ENCODE peak calls at places on chromosomes 12 and 14, in five cellular contexts. Q is neuronal stem cell, S is H9, Y is mesenchymal stem cell, T is H1. I is an unnamed sample.

GRCh38 chr12:103586132-103586531 is 941 bp upstream of the STAB2 start:
- DNase-seq in T (no peak), Y (no peak), S (no peak), Q (no peak), I (no peak)

GRCh38 chr12:111458773-111459172 is 53.0 kb downstream of the SH2B3 start:
- DNase-seq in Y (no peak), Q (no peak), S (no peak), T (peak; percentile 16), I (no peak)

GRCh38 chr14:56359245-56359644 is 220.4 kb upstream of the TMEM260 start:
- DNase-seq in T (no peak), Y (no peak), S (no peak), Q (no peak), I (no peak)

GRCh38 chr12:29961231-29961630 is 177.5 kb upstream of the TMTC1 start:
- DNase-seq in S (no peak), Y (peak; percentile 52), T (no peak), Q (no peak), I (no peak)

GRCh38 chr12:121611306-121611705 is 15.0 kb upstream of the ORAI1 start:
- DNase-seq in S (peak; percentile 91), Y (no peak), Q (no peak), T (peak; percentile 87), I (no peak)

GRCh38 chr12:111408686-111409402 is 3.1 kb downstream of the SH2B3 start:
- DNase-seq in Y (no peak), Q (no peak), T (no peak), S (no peak), I (no peak)

GRCh38 chr14:95236221-95236620 is 78.9 kb upstream of the DICER1 start:
- DNase-seq in S (no peak), Y (no peak), Q (no peak), T (no peak), I (no peak)

GRCh38 chr12:49538740-49539403 is at the start of gene KCNH3:
- DNase-seq in S (peak; percentile 82), T (peak; percentile 76), Q (peak; percentile 70), Y (peak; percentile 64), I (no peak)

GRCh38 chr12:112898380-112898779 is 8.4 kb upstream of the OAS1 start:
- DNase-seq in Q (no peak), T (no peak), S (no peak), Y (no peak), I (no peak)

GRCh38 chr12:95248604-95249355 is 31.2 kb downstream of the VEZT start:
- DNase-seq in Q (no peak), Y (peak; percentile 62), T (no peak), S (no peak), I (no peak)

GRCh38 chr12:93784339-93785086 is 107.3 kb downstream of the CRADD start:
- DNase-seq in Y (peak; percentile 63), T (no peak), Q (no peak), S (no peak), I (peak; percentile 59)

GRCh38 chr12:71440393-71441349 is 1.1 kb downstream of the LGR5 start:
- DNase-seq in S (peak; percentile 39), Y (peak; percentile 22), Q (no peak), T (peak; percentile 65), I (peak; percentile 4)

GRCh38 chr14:72699852-72700257 is 194.0 kb downstream of the DPF3 start:
- DNase-seq in Q (no peak), S (no peak), T (no peak), Y (peak; percentile 70), I (peak; percentile 13)

GRCh38 chr12:1533602-1534304 is 60.6 kb downstream of the FBXL14 start:
- DNase-seq in Q (no peak), T (no peak), Y (no peak), S (peak; percentile 25), I (no peak)

GRCh38 chr12:26953447-26953846 is 15.2 kb downstream of the FGFR1OP2 start:
- DNase-seq in Q (no peak), Y (peak; percentile 55), S (no peak), T (no peak), I (peak; percentile 8)

GRCh38 chr12:89081709-89082108 is 270.6 kb downstream of the DUSP6 start:
- DNase-seq in Y (no peak), S (no peak), T (no peak), Q (no peak), I (no peak)

GRCh38 chr12:122659579-122659978 is 43.6 kb downstream of the HCAR2 start:
- DNase-seq in S (no peak), Q (no peak), T (no peak), Y (peak; percentile 46), I (no peak)

GRCh38 chr12:3247077-3247476 is 169.9 kb downstream of the TSPAN9 start:
- DNase-seq in T (no peak), Q (no peak), S (no peak), Y (no peak), I (no peak)

GRCh38 chr14:30266290-30266689 is 292.7 kb upstream of the G2E3 start:
- DNase-seq in S (no peak), Y (no peak), Q (no peak), T (no peak), I (no peak)

GRCh38 chr14:49464885-49465284 is 121.3 kb downstream of the RPS29 start:
- DNase-seq in S (peak; percentile 65), Y (no peak), Q (no peak), T (peak; percentile 58), I (no peak)

GRCh38 chr14:75431827-75432226 is 4.0 kb downstream of the JDP2 start:
- DNase-seq in Y (no peak), T (no peak), Q (no peak), S (no peak), I (no peak)

GRCh38 chr12:9868271-9868815 is 811 bp downstream of the CLEC2B start:
- DNase-seq in Y (peak; percentile 25), T (no peak), Q (no peak), S (no peak), I (no peak)

GRCh38 chr12:131912526-131913274 is 16.4 kb upstream of the PUS1 start:
- DNase-seq in S (no peak), Q (no peak), T (no peak), Y (peak; percentile 74), I (no peak)

GRCh38 chr12:3315201-3315661 is 175.8 kb upstream of the PRMT8 start:
- DNase-seq in Q (no peak), T (no peak), Y (no peak), S (no peak), I (peak; percentile 99)

GRCh38 chr12:120065472-120065871 is 51.1 kb downstream of the RAB35 start:
- DNase-seq in Q (no peak), Y (no peak), S (no peak), T (no peak), I (peak; percentile 46)

GRCh38 chr12:39824505-39825198 is 205.0 kb upstream of the ABCD2 start:
- DNase-seq in Q (no peak), S (no peak), Y (peak; percentile 46), T (no peak), I (no peak)

GRCh38 chr12:120100630-120101029 is 15.9 kb downstream of the RAB35 start:
- DNase-seq in T (no peak), Q (no peak), Y (no peak), S (no peak), I (no peak)

GRCh38 chr12:120849765-120850164 is 54.4 kb downstream of the SPPL3 start:
- DNase-seq in T (no peak), S (no peak), Q (no peak), Y (peak; percentile 82), I (no peak)

GRCh38 chr12:89883630-89884364 is 175.2 kb upstream of the ATP2B1 start:
- DNase-seq in T (no peak), Y (no peak), Q (peak; percentile 72), S (peak; percentile 59), I (no peak)

GRCh38 chr12:31773867-31774266 is 45.0 kb upstream of the AMN1 start:
- DNase-seq in Y (no peak), S (no peak), T (peak; percentile 33), Q (no peak), I (no peak)

GRCh38 chr14:77059276-77059934 is 30.9 kb upstream of the IRF2BPL start:
- DNase-seq in Y (peak; percentile 95), T (no peak), Q (no peak), S (peak; percentile 86), I (peak; percentile 83)

GRCh38 chr12:94149781-94150482 is 1.6 kb downstream of the PLXNC1 start:
- DNase-seq in Y (peak; percentile 59), S (peak; percentile 64), Q (peak; percentile 56), T (peak; percentile 69), I (no peak)

GRCh38 chr14:19878029-19878642 is 3.2 kb downstream of the OR4K2 start:
- DNase-seq in T (no peak), Y (no peak), Q (no peak), S (no peak), I (no peak)

GRCh38 chr12:91924827-91925226 is 220.8 kb downstream of the BTG1 start:
- DNase-seq in Y (no peak), T (no peak), Q (no peak), S (no peak), I (no peak)

GRCh38 chr12:62813031-62813829 is 121.7 kb downstream of the PPM1H start:
- DNase-seq in T (peak; percentile 57), Q (peak; percentile 62), Y (peak; percentile 65), S (peak; percentile 65), I (peak; percentile 29)

GRCh38 chr12:54624316-54625279 is 10.1 kb downstream of the LACRT start:
- DNase-seq in Y (no peak), S (peak; percentile 3), T (no peak), Q (no peak), I (no peak)

GRCh38 chr14:61322799-61323290 is 1.5 kb downstream of the PRKCH start:
- DNase-seq in Q (no peak), Y (no peak), T (no peak), S (no peak), I (peak; percentile 63)
- H3K4me2 ChIP-seq in Q (no peak overlapping the region), Y (no peak overlapping the region), T (peak overlapping the region; percentile 99), S (peak overlapping the region; percentile 87), I (peak overlapping the region; percentile 89)

GRCh38 chr14:45125754-45126153 is 8.5 kb downstream of the FKBP3 start:
- DNase-seq in T (no peak), S (no peak), Y (no peak), Q (no peak), I (no peak)
- H2BK12ac ChIP-seq in T (no peak overlapping the region), S (no peak overlapping the region), Y (no peak overlapping the region), Q (no peak overlapping the region), I (no peak overlapping the region)

GRCh38 chr12:52951126-52951525 is 2.2 kb downstream of the KRT18 start:
- DNase-seq in Y (no peak), Q (no peak), S (no peak), T (no peak), I (no peak)

GRCh38 chr12:52953181-52953841 is 4.4 kb downstream of the KRT18 start:
- DNase-seq in S (no peak), Q (no peak), T (no peak), Y (no peak), I (peak; percentile 54)

GRCh38 chr12:52951640-52952039 is 2.7 kb downstream of the KRT18 start:
- DNase-seq in Q (no peak), Y (no peak), T (no peak), S (no peak), I (no peak)

GRCh38 chr12:52952082-52952801 is 3.3 kb downstream of the KRT18 start:
- DNase-seq in S (no peak), T (no peak), Q (no peak), Y (no peak), I (no peak)

GRCh38 chr12:52956987-52957386 is 8.1 kb downstream of the KRT18 start:
- DNase-seq in Q (no peak), T (no peak), Y (no peak), S (no peak), I (peak; percentile 22)
- H3K4me2 ChIP-seq in Q (no peak overlapping the region), T (no peak overlapping the region), Y (no peak overlapping the region), S (no peak overlapping the region), I (no peak overlapping the region)

GRCh38 chr14:93426750-93427149 is 4.0 kb upstream of the UNC79 start:
- DNase-seq in S (no peak), Q (no peak), Y (no peak), T (no peak), I (no peak)

GRCh38 chr14:93430319-93430801 is 379 bp upstream of the UNC79 start:
- DNase-seq in Q (peak; percentile 54), S (peak; percentile 80), T (peak; percentile 80), Y (no peak), I (no peak)

GRCh38 chr14:93430889-93431670 is at the start of gene UNC79:
- DNase-seq in Y (no peak), S (peak; percentile 61), T (peak; percentile 77), Q (peak; percentile 61), I (no peak)
- H2BK12ac ChIP-seq in Y (no peak within 1 kb of the TSS), S (no peak within 1 kb of the TSS), T (peak within 1 kb of the TSS; percentile 31), Q (no peak within 1 kb of the TSS), I (no peak within 1 kb of the TSS)